ENCODE peak calls at places on chromosome 17, in four cellular contexts. I is PC-9, N is heart left ventricle, U is lung. Q is an unnamed sample.

GRCh38 chr17:13550291-13550690 is 51.4 kb downstream of the HS3ST3A1 start:
- DNase-seq in N (no peak), U (no peak), I (no peak), Q (no peak)

GRCh38 chr17:4523946-4524345 is 25.3 kb downstream of the SPNS2 start:
- DNase-seq in I (no peak), U (no peak), N (no peak), Q (no peak)

GRCh38 chr17:77487211-77487629 is 346.5 kb downstream of the SEC14L1 start:
- DNase-seq in N (peak), U (no peak), I (no peak), Q (no peak)

GRCh38 chr17:16293918-16294317 is 59.4 kb downstream of the CENPV start:
- DNase-seq in N (no peak), I (no peak), U (no peak), Q (no peak)

GRCh38 chr17:8188408-8188839 is 1.6 kb downstream of the BORCS6 start:
- DNase-seq in U (no peak), N (peak), I (no peak), Q (no peak)

GRCh38 chr17:61833536-61834203 is 29.7 kb downstream of the BRIP1 start:
- DNase-seq in I (peak), N (no peak), U (no peak), Q (no peak)

GRCh38 chr17:67244621-67245072 is 349 bp downstream of the HELZ start:
- DNase-seq in U (no peak), I (no peak), N (no peak), Q (no peak)

GRCh38 chr17:19747829-19748806 is at the start of gene ALDH3A1:
- DNase-seq in U (no peak), N (no peak), I (peak), Q (no peak)

GRCh38 chr17:74938194-74938950 is 2.7 kb downstream of the OTOP3 start:
- DNase-seq in U (no peak), N (no peak), I (no peak), Q (no peak)

GRCh38 chr17:28076138-28076537 is 33.7 kb downstream of the NLK start:
- DNase-seq in N (no peak), U (no peak), I (no peak), Q (no peak)
- TF ChIP-seq CTCF in N (no peak), U (no peak), I (no peak), Q (no peak)

DNA sequence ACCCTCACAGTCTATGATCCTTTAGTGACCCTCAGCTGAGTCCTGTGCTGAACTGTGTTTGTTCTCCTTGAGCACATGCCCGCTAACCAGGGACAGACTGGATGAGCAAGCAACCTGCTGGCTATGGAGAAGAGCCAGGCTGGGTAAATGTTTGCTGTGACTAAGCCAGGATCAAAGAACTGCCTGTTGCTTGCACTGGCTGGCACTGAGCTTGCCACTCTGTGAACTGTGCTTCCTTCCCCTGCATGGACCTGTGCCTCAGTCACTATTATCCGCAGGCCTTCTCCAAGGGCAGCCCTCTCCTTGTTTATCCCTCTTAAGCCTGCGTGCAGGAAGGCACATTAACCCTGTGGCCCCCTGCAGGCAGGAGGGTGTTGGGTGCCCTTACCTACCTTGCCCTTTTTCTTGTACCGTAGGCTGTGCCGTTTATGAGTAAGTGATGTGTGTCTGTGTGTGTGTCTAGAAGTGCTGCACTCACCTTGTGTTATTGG is 7.4 kb downstream of the PNPO start:
- DNase-seq in I (no peak), N (no peak), U (no peak), Q (no peak)
- TF ChIP-seq CTCF in I (no peak), N (no peak), U (no peak), Q (no peak)

DNA sequence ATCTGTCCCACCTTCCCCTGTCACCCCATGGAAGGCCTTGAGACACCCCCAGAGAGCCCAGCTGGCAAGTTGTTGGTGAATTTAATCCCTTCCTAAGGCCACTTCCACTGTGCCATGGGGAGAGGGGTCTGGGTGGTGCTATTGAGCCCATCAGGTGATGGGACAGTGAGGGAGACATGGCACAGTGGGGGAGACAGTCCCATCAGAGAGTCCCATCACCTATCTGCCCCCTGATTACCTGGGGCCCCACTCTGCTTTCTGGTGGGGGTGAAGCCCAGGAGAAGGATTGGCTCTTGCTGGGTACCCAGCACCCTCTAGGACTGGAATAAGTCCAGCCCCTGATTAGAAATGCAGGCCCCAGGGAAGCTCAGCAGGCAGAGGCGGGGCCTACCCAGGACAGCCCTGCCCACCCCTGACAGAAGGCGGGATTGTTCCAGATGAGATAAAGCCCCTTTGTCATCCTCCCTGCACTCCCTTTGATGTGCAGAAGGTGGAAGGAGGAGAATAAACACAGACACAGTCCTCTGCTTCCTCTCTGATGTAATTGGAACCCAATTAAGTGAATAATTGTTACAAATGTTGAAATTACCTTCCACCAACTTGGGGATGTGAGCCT is 18.9 kb downstream of the TMEM132E start:
- DNase-seq in I (no peak), U (no peak), N (no peak), Q (no peak)
- TF ChIP-seq CTCF in I (no peak), U (no peak), N (no peak), Q (no peak)

GRCh38 chr17:42025191-42025579 is 5.3 kb downstream of the NKIRAS2 start:
- DNase-seq in N (no peak), U (no peak), I (no peak), Q (no peak)
- TF ChIP-seq CTCF in N (no peak), U (no peak), I (peak), Q (peak)

GRCh38 chr17:45428050-45428953 is 4.4 kb downstream of the ARHGAP27 start:
- DNase-seq in I (peak), U (peak), N (peak), Q (peak)
- TF ChIP-seq CTCF in I (peak), U (peak), N (peak), Q (peak)

DNA sequence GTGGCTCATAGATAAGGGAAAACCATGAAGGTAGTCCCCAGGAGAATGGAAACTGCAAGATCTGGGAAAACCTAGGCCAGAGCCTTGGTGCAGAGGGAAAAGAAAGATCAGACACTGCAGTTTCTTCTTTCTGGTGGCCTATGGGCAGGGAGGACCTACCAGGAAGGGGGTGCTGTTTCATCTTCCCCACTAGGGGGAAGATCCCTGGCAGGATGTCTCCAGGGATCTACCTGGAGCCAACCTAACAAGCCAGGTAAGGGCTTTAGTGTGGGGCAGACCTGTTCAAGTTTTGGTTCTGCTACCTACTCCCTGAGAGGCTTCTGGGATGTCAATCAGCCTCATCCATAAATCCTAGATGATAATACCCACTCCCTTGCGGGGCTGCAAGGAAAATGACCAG is 21.4 kb downstream of the TOM1L2 start:
- DNase-seq in N (no peak), U (no peak), I (no peak), Q (no peak)
- TF ChIP-seq CTCF in N (no peak), U (no peak), I (peak), Q (no peak)

GRCh38 chr17:41885733-41886132 is 20.5 kb upstream of the KLHL11 start:
- DNase-seq in U (no peak), I (no peak), N (no peak), Q (no peak)
- TF ChIP-seq CTCF in U (no peak), I (peak), N (no peak), Q (no peak)

DNA sequence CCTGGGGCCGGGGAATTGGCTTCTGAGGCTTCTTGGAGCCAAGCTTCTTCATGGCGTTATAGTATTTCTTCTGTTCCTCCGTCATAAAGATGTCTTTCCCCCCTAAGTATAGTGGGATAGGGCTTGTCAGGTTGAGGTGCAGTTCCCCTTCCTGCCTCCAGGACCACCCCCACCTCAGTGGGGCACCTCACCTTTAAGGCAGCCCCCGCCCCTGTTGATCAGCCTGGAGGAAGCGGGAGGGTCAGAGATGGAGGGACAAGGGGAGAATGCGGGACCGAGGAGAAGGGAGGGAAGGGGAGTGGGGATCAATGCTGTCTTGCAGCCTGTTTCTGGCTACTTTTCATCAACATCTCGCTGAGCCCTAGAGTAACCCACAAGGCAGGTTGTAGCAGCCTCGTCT is 11.6 kb upstream of the CD79B start:
- DNase-seq in U (no peak), I (no peak), N (no peak), Q (no peak)
- TF ChIP-seq CTCF in U (no peak), I (peak), N (no peak), Q (peak)

Q was measured in CD14-positive monocyte.